ENCODE peak calls at places on chromosome 14, in nine cellular contexts. N is Ammon's horn; Z is AG08396; I is CD4-positive, CD25-positive, alpha-beta regulatory T cell; R is bronchial epithelial cell; S is T-helper 2 cell; X is NB4; D is SK-N-SH; T is cardiac fibroblast. K is an unnamed sample.

GRCh38 chr14:31951638-31951964 is 125.5 kb upstream of the ARHGAP5 start:
- DNase-seq in N (no peak), Z (no peak), I (no peak), R (no peak), S (no peak), X (no peak), D (no peak), T (no peak), K (no peak)

GRCh38 chr14:22339277-22339676 is 249.7 kb downstream of the DAD1 start:
- DNase-seq in N (peak), Z (peak), I (no peak), R (no peak), S (no peak), X (no peak), D (no peak), T (peak), K (no peak)

GRCh38 chr14:104421401-104421821 is 158.2 kb upstream of the C14orf180 start:
- DNase-seq in N (no peak), Z (no peak), I (no peak), R (no peak), S (no peak), X (no peak), D (peak), T (no peak), K (no peak)

GRCh38 chr14:71693373-71693772 is 238.9 kb upstream of the RGS6 start:
- DNase-seq in N (no peak), Z (peak), I (peak), R (peak), S (no peak), X (peak), D (peak), T (peak), K (no peak)

GRCh38 chr14:85293820-85294219 is 236.1 kb upstream of the FLRT2 start:
- DNase-seq in N (no peak), Z (no peak), I (no peak), R (no peak), S (no peak), X (no peak), D (no peak), T (no peak), K (no peak)

GRCh38 chr14:25055998-25056687 is 6.2 kb upstream of the STXBP6 start:
- DNase-seq in N (no peak), Z (peak), I (no peak), R (no peak), S (no peak), X (no peak), D (no peak), T (peak), K (no peak)

GRCh38 chr14:54475187-54475881 is 13.4 kb downstream of the GMFB start:
- DNase-seq in N (no peak), Z (no peak), I (no peak), R (no peak), S (no peak), X (no peak), D (no peak), T (peak), K (no peak)

GRCh38 chr14:38481939-38482678 is 226.2 kb upstream of the CLEC14A start:
- DNase-seq in N (no peak), Z (peak), I (no peak), R (peak), S (no peak), X (no peak), D (no peak), T (peak), K (no peak)

GRCh38 chr14:101502761-101503392 is 58.4 kb upstream of the DIO3 start:
- DNase-seq in N (no peak), Z (no peak), I (no peak), R (no peak), S (no peak), X (no peak), D (no peak), T (no peak), K (no peak)

GRCh38 chr14:101599234-101599885 is 38.1 kb downstream of the DIO3 start:
- DNase-seq in N (no peak), Z (no peak), I (no peak), R (no peak), S (no peak), X (no peak), D (no peak), T (no peak), K (no peak)

GRCh38 chr14:36066636-36067035 is 109.9 kb downstream of the PTCSC3 start:
- DNase-seq in N (no peak), Z (no peak), I (no peak), R (peak), S (no peak), X (no peak), D (no peak), T (no peak), K (peak)

GRCh38 chr14:61101803-61102548 is 120.9 kb downstream of the SLC38A6 start:
- DNase-seq in N (no peak), Z (no peak), I (peak), R (peak), S (no peak), X (peak), D (no peak), T (peak), K (peak)

GRCh38 chr14:36340276-36340890 is 19.9 kb upstream of the MBIP start:
- DNase-seq in N (no peak), Z (no peak), I (no peak), R (no peak), S (no peak), X (no peak), D (no peak), T (no peak), K (no peak)

GRCh38 chr14:85599939-85600338 is 70.0 kb downstream of the FLRT2 start:
- DNase-seq in N (no peak), Z (no peak), I (no peak), R (peak), S (no peak), X (peak), D (no peak), T (peak), K (no peak)

GRCh38 chr14:106665814-106666213 is 1139.4 kb downstream of the TMEM121 start:
- DNase-seq in N (no peak), Z (no peak), I (no peak), R (no peak), S (no peak), X (peak), D (no peak), T (no peak), K (no peak)

GRCh38 chr14:81401420-81402122 is 1.4 kb upstream of the STON2 start:
- DNase-seq in N (no peak), Z (peak), I (peak), R (peak), S (no peak), X (peak), D (no peak), T (peak), K (peak)

GRCh38 chr14:22644305-22644635 is at the start of gene OR6J1:
- DNase-seq in N (no peak), Z (no peak), I (no peak), R (no peak), S (no peak), X (no peak), D (no peak), T (no peak), K (no peak)

GRCh38 chr14:29016050-29016900 is 249.7 kb downstream of the FOXG1 start:
- DNase-seq in N (peak), Z (peak), I (peak), R (peak), S (no peak), X (peak), D (peak), T (peak), K (peak)